ENCODE peak calls at places on chromosomes 5 and 9, in four cellular contexts. G is HCT116, H is stomach, Q is body of pancreas. Z is an unnamed sample.

GRCh38 chr5:54862036-54862435 is 123.4 kb downstream of the ESM1 start:
- DNase-seq in Q (no peak), G (no peak), H (no peak), Z (no peak)

GRCh38 chr5:95284512-95285405 is at the start of gene MCTP1:
- DNase-seq in Q (peak; percentile 32), G (no peak), H (peak; percentile 32), Z (peak; percentile 48)

GRCh38 chr5:34002629-34003328 is 5.1 kb downstream of the AMACR start:
- DNase-seq in H (no peak), Q (no peak), G (no peak), Z (no peak)

GRCh38 chr9:3329361-3329760 is 196.4 kb downstream of the RFX3 start:
- DNase-seq in H (no peak), G (no peak), Q (no peak), Z (no peak)

GRCh38 chr9:87446527-87446926 is 51.1 kb upstream of the DAPK1 start:
- DNase-seq in H (no peak), Q (no peak), G (no peak), Z (no peak)

GRCh38 chr5:158903006-158903405 is 196.7 kb downstream of the EBF1 start:
- DNase-seq in G (no peak), Q (no peak), H (no peak), Z (no peak)

GRCh38 chr5:130286971-130287370 is 382.7 kb downstream of the CHSY3 start:
- DNase-seq in H (no peak), G (no peak), Q (no peak), Z (no peak)

GRCh38 chr9:7536310-7536939 is 263.2 kb downstream of the DMAC1 start:
- DNase-seq in Q (peak; percentile 53), H (peak; percentile 32), G (peak; percentile 18), Z (peak; percentile 78)

GRCh38 chr5:10665799-10666198 is 95.2 kb downstream of the DAP start:
- DNase-seq in Q (no peak), H (no peak), G (no peak), Z (no peak)

GRCh38 chr9:34898846-34899245 is 59.2 kb upstream of the PHF24 start:
- DNase-seq in H (no peak), Q (no peak), G (no peak), Z (no peak)

GRCh38 chr5:147906326-147907095 is at the start of gene C5orf46:
- DNase-seq in H (no peak), Q (no peak), G (no peak), Z (no peak)

GRCh38 chr9:110864011-110864410 is 174.3 kb downstream of the LPAR1 start:
- DNase-seq in Q (no peak), H (no peak), G (no peak), Z (no peak)

GRCh38 chr9:91817493-91818225 is 132.4 kb downstream of the ROR2 start:
- DNase-seq in G (no peak), H (no peak), Q (no peak), Z (no peak)

GRCh38 chr5:152259702-152260101 is 145.4 kb downstream of the NMUR2 start:
- DNase-seq in Q (no peak), H (no peak), G (no peak), Z (no peak)

GRCh38 chr5:72325566-72326297 is 5.6 kb downstream of the PTCD2 start:
- DNase-seq in G (no peak), Q (no peak), H (no peak), Z (no peak)

GRCh38 chr5:36200513-36200912 is 41.2 kb downstream of the NADK2 start:
- DNase-seq in G (no peak), H (no peak), Q (no peak), Z (no peak)

GRCh38 chr9:136055715-136056545 is 39.2 kb downstream of the NACC2 start:
- DNase-seq in Q (no peak), G (no peak), H (no peak), Z (no peak)

GRCh38 chr9:82789155-82789824 is 273.7 kb downstream of the RASEF start:
- DNase-seq in H (no peak), Q (no peak), G (no peak), Z (no peak)

GRCh38 chr9:106860731-106861584 is 2.0 kb upstream of the ZNF462 start:
- DNase-seq in Q (peak; percentile 18), G (no peak), H (no peak), Z (peak; percentile 32)

GRCh38 chr9:116193636-116194035 is 40.0 kb downstream of the PAPPA start:
- DNase-seq in H (no peak), Q (no peak), G (no peak), Z (no peak)

GRCh38 chr5:140073296-140073695 is 30.2 kb upstream of the NRG2 start:
- DNase-seq in Q (no peak), H (no peak), G (no peak), Z (no peak)

GRCh38 chr5:35197351-35197750 is 32.9 kb downstream of the PRLR start:
- DNase-seq in G (no peak), H (no peak), Q (no peak), Z (no peak)

GRCh38 chr5:168472329-168472728 is 13.9 kb upstream of the RARS1 start:
- DNase-seq in G (no peak), H (no peak), Q (no peak), Z (no peak)

GRCh38 chr9:3241290-3241689 is 284.5 kb downstream of the RFX3 start:
- DNase-seq in Q (no peak), H (no peak), G (no peak), Z (no peak)

GRCh38 chr5:92907914-92908606 is 673.0 kb downstream of the NR2F1-AS1 start:
- DNase-seq in Q (no peak), G (no peak), H (no peak), Z (no peak)

GRCh38 chr5:127967983-127968592 is 115.5 kb upstream of the SLC12A2 start:
- DNase-seq in H (no peak), Q (no peak), G (no peak), Z (no peak)

GRCh38 chr9:108439967-108440366 is 415.8 kb downstream of the ACTL7B start:
- DNase-seq in G (no peak), H (no peak), Q (no peak), Z (no peak)

GRCh38 chr9:112371060-112371459 is 8.8 kb upstream of the HSDL2 start:
- DNase-seq in Q (no peak), H (no peak), G (no peak), Z (no peak)

GRCh38 chr9:133460405-133461175 is 812 bp downstream of the CACFD1 start:
- DNase-seq in Q (peak; percentile 93), G (no peak), H (peak; percentile 93), Z (peak; percentile 67)

GRCh38 chr5:148620696-148621095 is 33.6 kb downstream of the HTR4 start:
- DNase-seq in Q (no peak), G (no peak), H (no peak), Z (no peak)

GRCh38 chr5:137734962-137735530 is 843 bp downstream of the KLHL3 start:
- DNase-seq in H (peak; percentile 36), Q (peak; percentile 38), G (no peak), Z (peak; percentile 19)

GRCh38 chr5:172707285-172708182 is 63.5 kb downstream of the DUSP1 start:
- DNase-seq in G (no peak), H (no peak), Q (peak; percentile 36), Z (peak; percentile 64)

GRCh38 chr9:134034215-134035040 is 9.1 kb downstream of the BRD3OS start:
- DNase-seq in H (no peak), G (no peak), Q (no peak), Z (no peak)

GRCh38 chr9:95009459-95009858 is 283.0 kb downstream of the AOPEP start:
- DNase-seq in Q (no peak), H (no peak), G (no peak), Z (no peak)

GRCh38 chr9:95007470-95007869 is 281.0 kb downstream of the AOPEP start:
- DNase-seq in G (no peak), H (no peak), Q (no peak), Z (no peak)

GRCh38 chr9:95005276-95006141 is 279.0 kb downstream of the AOPEP start:
- DNase-seq in Q (peak; percentile 34), G (no peak), H (no peak), Z (peak; percentile 34)

GRCh38 chr9:95010431-95010838 is 283.9 kb downstream of the AOPEP start:
- DNase-seq in H (no peak), G (no peak), Q (no peak), Z (no peak)

GRCh38 chr9:95008151-95008771 is 281.8 kb downstream of the AOPEP start:
- DNase-seq in H (no peak), Q (no peak), G (no peak), Z (no peak)
- H3K4me1 ChIP-seq in H (peaks cover 20% of the 10 kb centered on the region), Q (peaks cover 49% of the 10 kb centered on the region), G (peaks cover 5% of the 10 kb centered on the region), Z (no peaks in the 10 kb centered on the region)

DNA sequence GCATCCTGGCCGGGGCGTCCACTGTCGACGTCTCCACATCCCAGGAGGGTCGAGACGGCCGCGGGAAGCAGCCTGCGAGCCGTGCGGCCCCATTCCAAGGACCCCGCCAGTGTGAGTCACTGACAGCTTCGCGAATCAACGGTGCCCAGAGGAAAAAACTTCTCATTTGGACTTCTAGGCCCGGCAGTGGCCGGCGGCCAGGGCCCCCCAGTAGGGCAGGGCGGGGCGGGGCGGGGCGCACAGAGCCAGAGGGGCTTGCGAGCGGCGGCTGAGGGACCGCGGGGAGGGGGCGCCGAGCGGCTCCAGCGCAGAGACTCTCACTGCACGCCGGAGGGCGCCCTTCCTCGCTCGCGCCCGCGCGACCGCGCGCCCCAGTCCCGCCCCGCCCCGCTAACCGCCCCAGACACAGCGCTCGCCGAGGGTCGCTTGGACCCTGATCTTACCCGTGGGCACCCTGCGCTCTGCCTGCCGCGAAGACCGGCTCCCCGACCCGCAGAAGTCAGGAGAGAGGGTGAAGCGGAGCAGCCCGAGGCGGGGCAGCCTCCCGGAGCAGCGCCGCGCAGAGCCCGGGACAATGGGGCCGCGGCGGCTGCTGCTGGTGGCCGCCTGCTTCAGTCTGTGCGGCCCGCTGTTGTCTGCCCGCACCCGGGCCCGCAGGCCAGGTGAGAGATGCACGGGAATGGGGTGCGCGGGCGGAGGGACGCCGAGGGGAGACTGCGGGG is at the start of gene F2R:
- DNase-seq in H (peak; percentile 38), G (no peak), Q (peak; percentile 32), Z (peak; percentile 72)
- TF ChIP-seq POLR2A in H (no peak), G (no peak), Q (no peak), Z (no peak)

GRCh38 chr5:143445726-143446125 is 42.2 kb upstream of the NR3C1 start:
- DNase-seq in G (no peak), H (no peak), Q (no peak), Z (no peak)
- H3K4me1 ChIP-seq in G (no peaks in the 10 kb centered on the region), H (no peaks in the 10 kb centered on the region), Q (no peaks in the 10 kb centered on the region), Z (no peaks in the 10 kb centered on the region)

GRCh38 chr5:1156033-1156753 is 44.3 kb upstream of the SLC12A7 start:
- DNase-seq in G (no peak), H (no peak), Q (no peak), Z (no peak)
- TF ChIP-seq POLR2A in G (no peak), H (no peak), Q (no peak), Z (no peak)

DNA sequence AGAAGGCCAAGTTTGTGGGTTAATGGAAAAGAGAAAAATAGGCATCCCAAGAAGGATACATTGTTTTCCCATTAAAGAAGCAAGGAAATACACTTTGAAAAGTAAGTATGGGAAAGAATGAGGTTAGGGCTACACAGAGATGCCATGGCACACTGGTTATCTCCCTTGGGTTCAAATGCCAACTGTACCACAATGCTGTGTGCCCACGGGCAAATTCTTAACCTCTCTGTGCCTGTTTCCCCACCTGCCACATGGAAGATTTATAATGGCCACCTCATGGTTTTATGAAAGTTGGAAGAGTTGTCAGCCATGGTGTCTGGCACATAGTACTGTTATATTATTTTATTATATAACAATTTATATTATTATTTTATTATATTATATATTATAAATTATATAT is 16.3 kb upstream of the MGAT1 start:
- DNase-seq in G (no peak), H (no peak), Q (no peak), Z (no peak)
- H3K4me1 ChIP-seq in G (no peaks in the 10 kb centered on the region), H (peaks cover 14% of the 10 kb centered on the region), Q (peaks cover 49% of the 10 kb centered on the region), Z (peaks cover 45% of the 10 kb centered on the region)

Z was measured in testis.